ENCODE peak calls at places on chromosomes 12 and 14, in five cellular contexts. S is A549, O is uterus, L is cardiac muscle cell, Z is PC-3. N is an unnamed sample.

GRCh38 chr12:11689591-11690158 is 40.2 kb downstream of the ETV6 start:
- DNase-seq in O (no peak), L (no peak), Z (no peak), S (no peak), N (no peak)

GRCh38 chr12:90978117-90978770 is 23.3 kb upstream of the CCER1 start:
- DNase-seq in Z (peak; percentile 81), S (peak; percentile 28), O (no peak), L (peak; percentile 68), N (no peak)

GRCh38 chr12:126509587-126509986 is 1444.4 kb downstream of the AACS start:
- DNase-seq in Z (no peak), O (no peak), S (no peak), L (no peak), N (no peak)

GRCh38 chr12:132444957-132445883 is 44.7 kb upstream of the FBRSL1 start:
- DNase-seq in Z (no peak), L (no peak), O (no peak), S (no peak), N (peak; percentile 24)

GRCh38 chr12:2498961-2499500 is 295.7 kb upstream of the FKBP4 start:
- DNase-seq in O (no peak), L (no peak), Z (no peak), S (no peak), N (no peak)

GRCh38 chr14:81062816-81063215 is 107.4 kb downstream of the TSHR start:
- DNase-seq in L (peak; percentile 20), O (no peak), S (no peak), Z (peak; percentile 51), N (no peak)

GRCh38 chr14:104143521-104144452 is 5.4 kb downstream of the KIF26A start:
- DNase-seq in L (no peak), O (no peak), S (no peak), Z (no peak), N (no peak)

GRCh38 chr12:22935501-22935900 is 310.5 kb downstream of the ETNK1 start:
- DNase-seq in O (no peak), L (no peak), Z (no peak), S (no peak), N (no peak)

GRCh38 chr12:113140706-113141105 is 5.1 kb upstream of the RASAL1 start:
- DNase-seq in Z (no peak), O (no peak), L (no peak), S (no peak), N (no peak)

GRCh38 chr14:95465358-95465757 is 51.1 kb downstream of the SYNE3 start:
- DNase-seq in O (no peak), L (no peak), S (no peak), Z (no peak), N (no peak)

GRCh38 chr12:84056-84455 is 17.5 kb downstream of the IQSEC3 start:
- DNase-seq in Z (no peak), L (no peak), O (no peak), S (no peak), N (no peak)

GRCh38 chr12:93166891-93167307 is 210.8 kb upstream of the NUDT4 start:
- DNase-seq in Z (no peak), O (no peak), S (no peak), L (no peak), N (no peak)

GRCh38 chr12:48972213-48973021 is 882 bp upstream of the WNT10B start:
- DNase-seq in S (no peak), O (no peak), L (no peak), Z (no peak), N (no peak)

GRCh38 chr12:100913872-100914600 is 119.5 kb downstream of the ANO4 start:
- DNase-seq in Z (no peak), L (no peak), S (no peak), O (no peak), N (no peak)

GRCh38 chr12:32301216-32301615 is 98.1 kb upstream of the FGD4 start:
- DNase-seq in S (no peak), O (no peak), Z (no peak), L (no peak), N (no peak)

GRCh38 chr12:107351109-107351508 is 257.8 kb upstream of the CRY1 start:
- DNase-seq in Z (no peak), O (no peak), S (no peak), L (no peak), N (no peak)

GRCh38 chr12:107351716-107352115 is 258.4 kb upstream of the CRY1 start:
- DNase-seq in L (no peak), O (no peak), S (no peak), Z (peak; percentile 72), N (no peak)

GRCh38 chr12:107349839-107350238 is 256.5 kb upstream of the CRY1 start:
- DNase-seq in O (no peak), S (no peak), L (no peak), Z (peak; percentile 73), N (no peak)

GRCh38 chr12:107347261-107347660 is 253.9 kb upstream of the CRY1 start:
- DNase-seq in L (no peak), S (no peak), O (no peak), Z (no peak), N (no peak)

GRCh38 chr12:107349008-107349747 is 255.8 kb upstream of the CRY1 start:
- DNase-seq in Z (peak; percentile 99), O (no peak), L (no peak), S (peak; percentile 82), N (no peak)
- H3K27ac ChIP-seq in Z (peak overlapping the region; percentile 88), O (no peak overlapping the region), L (no peak overlapping the region), S (peak overlapping the region; percentile 94), N (no peak overlapping the region)

DNA sequence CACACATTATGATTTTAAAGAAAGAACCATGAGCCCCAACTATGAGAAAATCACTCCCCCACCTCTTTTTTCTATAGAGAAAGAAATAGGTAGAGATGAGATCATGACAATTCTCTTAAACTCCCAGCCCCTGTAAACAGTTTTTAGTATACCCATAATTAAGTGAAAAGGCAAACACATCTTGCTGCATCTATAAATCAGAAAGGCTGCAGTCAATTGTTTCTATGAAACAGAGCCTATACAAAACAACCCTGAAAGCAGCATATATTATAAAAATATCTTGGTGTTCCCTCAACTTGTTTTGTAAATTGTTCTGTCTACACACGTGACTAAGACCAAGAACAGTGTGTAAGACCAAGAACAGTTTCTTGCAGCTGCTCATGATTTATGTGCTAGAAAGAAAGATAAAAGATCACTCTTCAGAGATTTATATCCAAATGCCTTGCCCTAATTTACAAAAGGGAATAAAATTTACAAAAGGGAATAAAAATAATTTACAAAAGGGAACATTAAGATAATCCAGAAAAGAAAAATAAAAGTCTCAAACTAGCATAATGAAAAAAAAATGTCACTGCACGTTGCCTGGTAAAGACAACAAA is 4.8 kb downstream of the KITLG start:
- DNase-seq in L (no peak), S (no peak), Z (no peak), O (no peak), N (no peak)
- H3K4me1 ChIP-seq in L (peaks cover 12% of the 10 kb centered on the region), S (peaks cover 64% of the 10 kb centered on the region), Z (peaks cover 43% of the 10 kb centered on the region), O (peaks cover 5% of the 10 kb centered on the region), N (peaks cover 91% of the 10 kb centered on the region)

DNA sequence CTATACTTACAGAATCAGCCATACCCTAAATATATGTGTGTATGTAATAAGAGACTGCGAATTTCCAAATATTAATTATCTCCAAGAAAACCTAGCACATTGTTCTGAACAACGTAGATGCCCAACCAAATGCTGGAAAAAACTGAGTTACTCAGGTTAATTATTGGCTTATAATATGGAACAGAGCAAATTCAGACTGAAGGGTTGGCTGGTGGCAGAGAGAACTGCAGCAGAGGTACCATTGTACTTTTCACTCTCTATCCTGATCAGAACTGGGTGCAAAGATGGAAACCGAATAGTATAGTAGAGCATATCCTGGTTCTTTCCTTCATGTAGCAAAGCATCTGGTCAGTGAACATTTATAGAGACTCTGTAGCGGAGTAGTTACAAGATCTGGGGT is 185.7 kb downstream of the SLC2A13 start:
- DNase-seq in O (no peak), Z (no peak), L (no peak), S (no peak), N (no peak)
- TF ChIP-seq CTCF in O (no peak), Z (no peak), L (no peak), S (no peak), N (no peak)

GRCh38 chr14:77509366-77509765 is 10.8 kb upstream of the ISM2 start:
- DNase-seq in L (no peak), S (no peak), Z (no peak), O (no peak), N (no peak)

GRCh38 chr14:77508876-77509275 is 10.3 kb upstream of the ISM2 start:
- DNase-seq in S (no peak), Z (peak; percentile 64), L (no peak), O (no peak), N (no peak)

GRCh38 chr14:77508249-77508648 is 9.6 kb upstream of the ISM2 start:
- DNase-seq in Z (peak; percentile 39), S (no peak), O (no peak), L (no peak), N (no peak)

GRCh38 chr14:77505031-77505430 is 6.4 kb upstream of the ISM2 start:
- DNase-seq in O (no peak), L (no peak), Z (no peak), S (no peak), N (no peak)

DNA sequence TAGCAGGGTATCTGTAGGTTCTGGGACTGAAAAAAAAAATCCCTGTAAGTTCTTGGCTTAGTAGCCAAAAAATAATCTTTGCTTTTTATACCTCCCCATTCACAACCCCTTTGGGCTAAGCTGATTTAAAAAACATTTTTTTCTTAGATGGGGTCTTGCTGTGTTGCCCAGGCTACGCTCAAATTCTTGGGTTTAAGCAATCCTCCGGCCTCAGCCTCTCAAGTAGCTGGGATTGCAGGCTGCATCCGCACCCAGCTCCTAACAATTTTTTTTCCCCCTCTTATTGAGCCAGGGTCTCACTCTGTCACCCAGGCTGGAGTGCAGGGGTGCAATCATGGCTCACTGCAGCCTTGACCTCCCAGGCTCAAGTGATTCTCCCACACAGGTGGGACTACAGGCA is 9.1 kb upstream of the ISM2 start:
- DNase-seq in O (no peak), S (no peak), Z (no peak), L (no peak), N (no peak)
- H3K27ac ChIP-seq in O (peak overlapping the region; percentile 85), S (peak overlapping the region; percentile 41), Z (no peak overlapping the region), L (no peak overlapping the region), N (no peak overlapping the region)

GRCh38 chr14:65109357-65109756 is 7.0 kb upstream of the MAX start:
- DNase-seq in L (no peak), Z (no peak), O (no peak), S (no peak), N (no peak)

GRCh38 chr14:65106316-65106715 is 4.0 kb upstream of the MAX start:
- DNase-seq in L (no peak), O (no peak), Z (no peak), S (no peak), N (no peak)

GRCh38 chr14:65115615-65116014 is 13.3 kb upstream of the MAX start:
- DNase-seq in Z (no peak), L (no peak), O (no peak), S (no peak), N (no peak)

GRCh38 chr14:65107200-65107599 is 4.9 kb upstream of the MAX start:
- DNase-seq in O (no peak), Z (no peak), S (no peak), L (no peak), N (no peak)

GRCh38 chr14:65110525-65110924 is 8.2 kb upstream of the MAX start:
- DNase-seq in Z (no peak), L (no peak), S (no peak), O (no peak), N (no peak)
- H3K4me1 ChIP-seq in Z (no peaks in the 10 kb centered on the region), L (peaks cover 3% of the 10 kb centered on the region), S (no peaks in the 10 kb centered on the region), O (no peaks in the 10 kb centered on the region), N (no peaks in the 10 kb centered on the region)

N was measured in left ventricle myocardium inferior.